ENCODE peak calls at places on chromosomes 3 and 15, in four cellular contexts. One of them, this sample, is unnamed.

GRCh38 chr3:109257269-109257668 is 59.0 kb downstream of the DPPA2 start:
- DNase-seq in tibial artery: no peak
- DNase-seq in fibroblast of the aortic adventitia: peak
- DNase-seq in suprapubic skin: no peak
- DNase-seq in this sample: peak

GRCh38 chr3:10485380-10485779 is 20.0 kb downstream of the ATP2B2 start:
- DNase-seq in tibial artery: no peak
- DNase-seq in fibroblast of the aortic adventitia: no peak
- DNase-seq in suprapubic skin: no peak
- DNase-seq in this sample: no peak

GRCh38 chr15:89903015-89903857 is 9.4 kb upstream of the AP3S2 start:
- DNase-seq in tibial artery: no peak
- DNase-seq in fibroblast of the aortic adventitia: no peak
- DNase-seq in suprapubic skin: no peak
- DNase-seq in this sample: no peak

GRCh38 chr15:39028069-39028468 is 463.5 kb upstream of the RASGRP1 start:
- DNase-seq in tibial artery: peak
- DNase-seq in fibroblast of the aortic adventitia: peak
- DNase-seq in suprapubic skin: no peak
- DNase-seq in this sample: no peak

GRCh38 chr3:14837864-14838263 is 19.1 kb downstream of the FGD5 start:
- DNase-seq in tibial artery: no peak
- DNase-seq in fibroblast of the aortic adventitia: peak
- DNase-seq in suprapubic skin: no peak
- DNase-seq in this sample: peak

GRCh38 chr3:39097716-39098472 is 9.5 kb downstream of the GORASP1 start:
- DNase-seq in tibial artery: no peak
- DNase-seq in fibroblast of the aortic adventitia: no peak
- DNase-seq in suprapubic skin: no peak
- DNase-seq in this sample: no peak

GRCh38 chr3:116579843-116580242 is 129.7 kb upstream of the TUSC7 start:
- DNase-seq in tibial artery: no peak
- DNase-seq in fibroblast of the aortic adventitia: no peak
- DNase-seq in suprapubic skin: no peak
- DNase-seq in this sample: peak

GRCh38 chr15:64070965-64071851 is 22.4 kb downstream of the CIAO2A start:
- DNase-seq in tibial artery: peak
- DNase-seq in fibroblast of the aortic adventitia: peak
- DNase-seq in suprapubic skin: peak
- DNase-seq in this sample: peak

GRCh38 chr3:11452312-11452711 is 180.1 kb downstream of the ATG7 start:
- DNase-seq in tibial artery: no peak
- DNase-seq in fibroblast of the aortic adventitia: no peak
- DNase-seq in suprapubic skin: no peak
- DNase-seq in this sample: no peak

GRCh38 chr3:23835087-23835486 is 29.3 kb downstream of the UBE2E1 start:
- DNase-seq in tibial artery: no peak
- DNase-seq in fibroblast of the aortic adventitia: no peak
- DNase-seq in suprapubic skin: no peak
- DNase-seq in this sample: no peak

GRCh38 chr3:119627461-119627860 is 29.8 kb downstream of the PLA1A start:
- DNase-seq in tibial artery: peak
- DNase-seq in fibroblast of the aortic adventitia: no peak
- DNase-seq in suprapubic skin: no peak
- DNase-seq in this sample: no peak

GRCh38 chr3:88151358-88151757 is 1.6 kb downstream of the C3orf38 start:
- DNase-seq in tibial artery: no peak
- DNase-seq in fibroblast of the aortic adventitia: peak
- DNase-seq in suprapubic skin: no peak
- DNase-seq in this sample: no peak

GRCh38 chr3:187207624-187208023 is 10.3 kb downstream of the RTP1 start:
- DNase-seq in tibial artery: no peak
- DNase-seq in fibroblast of the aortic adventitia: peak
- DNase-seq in suprapubic skin: no peak
- DNase-seq in this sample: no peak

GRCh38 chr15:70049701-70050445 is 47.8 kb downstream of the TLE3 start:
- DNase-seq in tibial artery: peak
- DNase-seq in fibroblast of the aortic adventitia: no peak
- DNase-seq in suprapubic skin: peak
- DNase-seq in this sample: no peak

GRCh38 chr3:108124337-108125150 is 33.7 kb upstream of the CD47 start:
- DNase-seq in tibial artery: no peak
- DNase-seq in fibroblast of the aortic adventitia: no peak
- DNase-seq in suprapubic skin: no peak
- DNase-seq in this sample: no peak

GRCh38 chr15:92797168-92798052 is 102.7 kb upstream of the CHD2 start:
- DNase-seq in tibial artery: no peak
- DNase-seq in fibroblast of the aortic adventitia: peak
- DNase-seq in suprapubic skin: no peak
- DNase-seq in this sample: peak

GRCh38 chr15:81309647-81310460 is 14.1 kb downstream of the STARD5 start:
- DNase-seq in tibial artery: no peak
- DNase-seq in fibroblast of the aortic adventitia: peak
- DNase-seq in suprapubic skin: no peak
- DNase-seq in this sample: no peak

GRCh38 chr15:93152264-93152884 is 63.4 kb upstream of the RGMA start:
- DNase-seq in tibial artery: no peak
- DNase-seq in fibroblast of the aortic adventitia: no peak
- DNase-seq in suprapubic skin: no peak
- DNase-seq in this sample: no peak

GRCh38 chr15:63501256-63502089 is 2.9 kb upstream of the USP3 start:
- DNase-seq in tibial artery: peak
- DNase-seq in fibroblast of the aortic adventitia: peak
- DNase-seq in suprapubic skin: peak
- DNase-seq in this sample: peak

GRCh38 chr3:163368168-163368567 is 1710.1 kb downstream of the SI start:
- DNase-seq in tibial artery: no peak
- DNase-seq in fibroblast of the aortic adventitia: no peak
- DNase-seq in suprapubic skin: no peak
- DNase-seq in this sample: peak

GRCh38 chr3:71208273-71209095 is 375.0 kb downstream of the FOXP1 start:
- DNase-seq in tibial artery: no peak
- DNase-seq in fibroblast of the aortic adventitia: peak
- DNase-seq in suprapubic skin: no peak
- DNase-seq in this sample: peak

GRCh38 chr15:48856947-48857346 is 21.0 kb upstream of the EID1 start:
- DNase-seq in tibial artery: no peak
- DNase-seq in fibroblast of the aortic adventitia: peak
- DNase-seq in suprapubic skin: no peak
- DNase-seq in this sample: peak

GRCh38 chr15:53753813-53754212 is 5.7 kb downstream of the WDR72 start:
- DNase-seq in tibial artery: no peak
- DNase-seq in fibroblast of the aortic adventitia: no peak
- DNase-seq in suprapubic skin: no peak
- DNase-seq in this sample: no peak

GRCh38 chr3:99549918-99550603 is 88.3 kb upstream of the COL8A1 start:
- DNase-seq in tibial artery: no peak
- DNase-seq in fibroblast of the aortic adventitia: peak
- DNase-seq in suprapubic skin: no peak
- DNase-seq in this sample: peak

GRCh38 chr3:122493296-122493695 is 21.4 kb downstream of the KPNA1 start:
- DNase-seq in tibial artery: no peak
- DNase-seq in fibroblast of the aortic adventitia: no peak
- DNase-seq in suprapubic skin: no peak
- DNase-seq in this sample: peak

GRCh38 chr3:97821413-97821809 is 400 bp upstream of the CRYBG3 start:
- DNase-seq in tibial artery: peak
- DNase-seq in fibroblast of the aortic adventitia: peak
- DNase-seq in suprapubic skin: peak
- DNase-seq in this sample: peak

GRCh38 chr3:52600258-52600657 is 63.9 kb downstream of the UQCC5 start:
- DNase-seq in tibial artery: no peak
- DNase-seq in fibroblast of the aortic adventitia: no peak
- DNase-seq in suprapubic skin: no peak
- DNase-seq in this sample: no peak

GRCh38 chr15:74422370-74422722 is 11.4 kb downstream of the SEMA7A start:
- DNase-seq in tibial artery: no peak
- DNase-seq in fibroblast of the aortic adventitia: no peak
- DNase-seq in suprapubic skin: no peak
- DNase-seq in this sample: no peak
- H3K4me3 ChIP-seq in tibial artery: no peak
- H3K4me3 ChIP-seq in fibroblast of the aortic adventitia: no peak
- H3K4me3 ChIP-seq in suprapubic skin: no peak
- H3K4me3 ChIP-seq in this sample: no peak

GRCh38 chr3:141432904-141433303 is 53.9 kb upstream of the RASA2 start:
- DNase-seq in tibial artery: no peak
- DNase-seq in fibroblast of the aortic adventitia: no peak
- DNase-seq in suprapubic skin: no peak
- DNase-seq in this sample: no peak
- TF ChIP-seq CTCF in tibial artery: no peak
- TF ChIP-seq CTCF in fibroblast of the aortic adventitia: no peak
- TF ChIP-seq CTCF in suprapubic skin: no peak
- TF ChIP-seq CTCF in this sample: no peak

GRCh38 chr3:104279617-104280016 is 1087.1 kb upstream of the ALCAM start:
- DNase-seq in tibial artery: no peak
- DNase-seq in fibroblast of the aortic adventitia: peak
- DNase-seq in suprapubic skin: no peak
- DNase-seq in this sample: peak
- H3K4me3 ChIP-seq in tibial artery: peak
- H3K4me3 ChIP-seq in fibroblast of the aortic adventitia: peak
- H3K4me3 ChIP-seq in suprapubic skin: no peak
- H3K4me3 ChIP-seq in this sample: peak

DNA sequence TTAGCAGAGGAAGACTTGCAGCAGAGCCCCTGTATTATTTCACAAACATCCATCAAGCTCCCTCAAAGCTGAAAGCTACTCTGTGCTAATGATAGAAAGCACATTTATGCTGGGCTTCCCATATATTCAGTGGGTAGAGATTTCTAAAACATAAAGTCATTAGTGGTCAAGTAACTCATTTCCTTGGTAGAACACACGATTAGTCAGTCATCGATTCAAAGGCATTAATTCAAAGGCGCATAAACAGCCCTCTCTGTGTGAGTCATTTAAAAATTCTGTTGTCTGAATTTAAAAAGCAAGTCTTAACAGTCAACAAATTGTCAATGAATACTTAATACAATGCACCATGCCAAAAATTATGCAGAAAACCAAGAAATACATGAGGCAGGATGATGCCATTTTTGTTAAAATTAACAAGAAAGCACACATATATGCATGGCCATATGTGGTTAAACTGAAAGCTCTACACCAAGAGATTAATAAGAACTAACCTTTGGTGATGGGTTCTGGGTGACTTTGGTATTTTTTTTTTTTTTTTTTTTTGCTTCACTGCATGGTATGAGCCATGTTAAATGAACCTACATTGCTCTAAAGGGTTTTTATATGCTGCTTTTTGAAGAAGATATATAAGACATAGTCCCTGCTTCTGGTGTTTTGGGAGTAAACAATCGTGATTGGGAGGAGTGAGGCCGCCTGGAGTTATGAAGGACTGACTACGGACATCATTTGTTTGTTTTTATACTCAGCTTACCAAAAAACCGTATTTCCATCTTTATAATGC is 61.7 kb downstream of the LDHAL6B start:
- DNase-seq in tibial artery: no peak
- DNase-seq in fibroblast of the aortic adventitia: no peak
- DNase-seq in suprapubic skin: no peak
- DNase-seq in this sample: no peak
- TF ChIP-seq CTCF in tibial artery: no peak
- TF ChIP-seq CTCF in fibroblast of the aortic adventitia: no peak
- TF ChIP-seq CTCF in suprapubic skin: no peak
- TF ChIP-seq CTCF in this sample: no peak

GRCh38 chr3:146468234-146468931 is 978 bp downstream of the PLSCR2 start:
- DNase-seq in tibial artery: no peak
- DNase-seq in fibroblast of the aortic adventitia: peak
- DNase-seq in suprapubic skin: no peak
- DNase-seq in this sample: peak
- H3K4me3 ChIP-seq in tibial artery: no peak
- H3K4me3 ChIP-seq in fibroblast of the aortic adventitia: no peak
- H3K4me3 ChIP-seq in suprapubic skin: no peak
- H3K4me3 ChIP-seq in this sample: peak

This sample was measured in fibroblast of villous mesenchyme.